ENCODE peak calls at places on chromosomes 13 and 19, in five cellular contexts. Q, U, W, Y and H are unnamed samples.

GRCh38 chr19:50994129-50994528 is 7.3 kb downstream of the KLK8 start:
- DNase-seq in W (no peak), Q (peak), Y (no peak), U (no peak), H (no peak)

GRCh38 chr19:44576843-44577565 is 36.4 kb upstream of the IGSF23 start:
- DNase-seq in Q (peak), U (peak), Y (no peak), W (no peak), H (peak)

GRCh38 chr13:112974125-112974524 is 5.1 kb downstream of the MCF2L start:
- DNase-seq in Q (no peak), Y (no peak), U (no peak), W (no peak), H (no peak)

GRCh38 chr13:100363351-100363750 is 225.2 kb downstream of the GGACT start:
- DNase-seq in Q (no peak), U (no peak), W (no peak), Y (no peak), H (no peak)

GRCh38 chr13:50646070-50646469 is 197.4 kb downstream of the DLEU7 start:
- DNase-seq in Q (no peak), U (no peak), Y (no peak), W (no peak), H (no peak)

GRCh38 chr19:18700501-18701249 is 17.2 kb downstream of the CRTC1 start:
- DNase-seq in W (peak), U (peak), Y (no peak), Q (peak), H (peak)

GRCh38 chr19:9885077-9885552 is 50.0 kb downstream of the PIN1 start:
- DNase-seq in Y (no peak), Q (no peak), U (no peak), W (no peak), H (no peak)

GRCh38 chr13:24709186-24709913 is 29.1 kb downstream of the ATP12A start:
- DNase-seq in U (peak), Y (no peak), W (peak), Q (no peak), H (no peak)

GRCh38 chr13:76903544-76904162 is 17.4 kb upstream of the KCTD12 start:
- DNase-seq in U (peak), W (peak), Y (peak), Q (peak), H (peak)

GRCh38 chr13:79405501-79405830 is 589 bp downstream of the RBM26 start:
- DNase-seq in Q (peak), W (no peak), U (no peak), Y (no peak), H (peak)

GRCh38 chr19:3844596-3844995 is 24.2 kb downstream of the ZFR2 start:
- DNase-seq in Y (no peak), U (no peak), Q (no peak), W (no peak), H (no peak)

GRCh38 chr19:40321566-40322270 is 26.5 kb downstream of the C19orf47 start:
- DNase-seq in Q (no peak), Y (no peak), W (no peak), U (no peak), H (no peak)

GRCh38 chr19:15452111-15453047 is 2.6 kb upstream of the WIZ start:
- DNase-seq in Y (peak), Q (peak), W (peak), U (peak), H (peak)

GRCh38 chr13:108026671-108027410 is 188.5 kb downstream of the LIG4 start:
- DNase-seq in U (no peak), Y (no peak), Q (no peak), W (no peak), H (no peak)

GRCh38 chr19:16886305-16886880 is 2.4 kb upstream of the F2RL3 start:
- DNase-seq in U (peak), Y (no peak), Q (no peak), W (no peak), H (no peak)

GRCh38 chr19:43464089-43464775 is 1.2 kb downstream of the LYPD3 start:
- DNase-seq in U (peak), Q (no peak), Y (peak), W (no peak), H (peak)

GRCh38 chr13:64127192-64127591 is 2711.5 kb upstream of the PCDH20 start:
- DNase-seq in U (no peak), W (no peak), Y (no peak), Q (no peak), H (no peak)

GRCh38 chr19:11168568-11168967 is 13.0 kb upstream of the SPC24 start:
- DNase-seq in Q (no peak), U (no peak), W (no peak), Y (no peak), H (no peak)

GRCh38 chr13:111281751-111282311 is 38.6 kb upstream of the TEX29 start:
- DNase-seq in Y (no peak), U (no peak), W (no peak), Q (no peak), H (no peak)

GRCh38 chr19:47445937-47446402 is 25.7 kb downstream of the SLC8A2 start:
- DNase-seq in Q (no peak), Y (no peak), W (no peak), U (peak), H (peak)

GRCh38 chr13:47829684-47830083 is 171.4 kb downstream of the SUCLA2 start:
- DNase-seq in W (no peak), Q (no peak), Y (no peak), U (no peak), H (no peak)

GRCh38 chr19:4567584-4568071 is 8.1 kb upstream of the SEMA6B start:
- DNase-seq in U (peak), Q (no peak), W (peak), Y (peak), H (peak)

GRCh38 chr19:38079926-38080380 is 144.1 kb downstream of the DPF1 start:
- DNase-seq in Q (peak), Y (no peak), W (no peak), U (no peak), H (no peak)

GRCh38 chr19:43504426-43505185 is at the start of gene PHLDB3:
- DNase-seq in U (peak), W (no peak), Q (peak), Y (peak), H (peak)

GRCh38 chr19:8575467-8575997 is 1.7 kb downstream of the MYO1F start:
- DNase-seq in W (peak), Y (no peak), U (peak), Q (peak), H (peak)

GRCh38 chr13:98451676-98452105 is 125.2 kb downstream of the STK24 start:
- DNase-seq in U (no peak), Q (no peak), W (no peak), Y (no peak), H (no peak)

GRCh38 chr13:98890186-98890585 is 87.7 kb downstream of the DOCK9 start:
- DNase-seq in W (peak), Y (no peak), Q (peak), U (no peak), H (no peak)

GRCh38 chr19:18117692-18118378 is 20.3 kb downstream of the MAST3 start:
- DNase-seq in U (peak), W (peak), Q (peak), Y (peak), H (peak)

GRCh38 chr19:2035590-2035991 is 15.5 kb downstream of the MKNK2 start:
- DNase-seq in Y (no peak), W (no peak), Q (no peak), U (peak), H (no peak)

GRCh38 chr13:45445053-45445452 is 19.7 kb upstream of the COG3 start:
- DNase-seq in W (no peak), Q (no peak), Y (no peak), U (no peak), H (no peak)

GRCh38 chr19:48448563-48448962 is 2.8 kb downstream of the GRWD1 start:
- DNase-seq in U (no peak), Y (no peak), W (no peak), Q (no peak), H (no peak)

GRCh38 chr13:33728271-33729037 is 89.5 kb upstream of the RFC3 start:
- DNase-seq in Q (no peak), U (no peak), Y (no peak), W (no peak), H (no peak)

GRCh38 chr13:35926859-35927530 is 204.2 kb downstream of the DCLK1 start:
- DNase-seq in Q (no peak), W (no peak), Y (no peak), U (no peak), H (no peak)

GRCh38 chr19:13428352-13428751 is 77.9 kb downstream of the CACNA1A start:
- DNase-seq in U (no peak), Y (no peak), W (peak), Q (no peak), H (peak)

GRCh38 chr13:95533545-95534135 is 18.9 kb upstream of the CLDN10 start:
- DNase-seq in U (peak), Y (no peak), Q (no peak), W (no peak), H (peak)